ENCODE peak calls at places on chromosome 17, in nine cellular contexts. U is colonic mucosa; A is H9; Q is AG10803; O is CD4-positive, alpha-beta T cell; E is GM13977; D is progenitor cell of endocrine pancreas; K is kidney epithelial cell; X is cardiac muscle cell. G is an unnamed sample.

GRCh38 chr17:64336760-64337413 is 53.8 kb downstream of the PECAM1 start:
- DNase-seq in U (no peak), E (no peak), O (no peak), Q (no peak), X (no peak), D (no peak), A (peak), K (no peak), G (no peak)

GRCh38 chr17:32489320-32490100 is 2.7 kb downstream of the CDK5R1 start:
- DNase-seq in E (no peak), U (no peak), D (no peak), O (no peak), A (no peak), Q (no peak), X (no peak), K (no peak), G (no peak)

GRCh38 chr17:66889480-66890230 is 54.7 kb downstream of the CACNG5 start:
- DNase-seq in O (no peak), K (no peak), A (no peak), X (no peak), D (no peak), U (no peak), Q (no peak), E (no peak), G (no peak)

GRCh38 chr17:5031365-5032082 is 3.7 kb downstream of the SLC52A1 start:
- DNase-seq in A (peak), Q (peak), X (peak), K (no peak), D (peak), O (peak), U (peak), E (peak), G (peak)

GRCh38 chr17:2050871-2051387 is 4.0 kb upstream of the HIC1 start:
- DNase-seq in K (no peak), E (no peak), U (no peak), A (peak), D (no peak), Q (no peak), X (peak), O (no peak), G (no peak)

GRCh38 chr17:79740413-79740812 is 9.7 kb downstream of the ENPP7 start:
- DNase-seq in O (no peak), X (peak), D (no peak), E (no peak), Q (no peak), A (no peak), K (no peak), U (no peak), G (no peak)

GRCh38 chr17:77173104-77173503 is 32.3 kb downstream of the SEC14L1 start:
- DNase-seq in D (no peak), E (no peak), Q (no peak), A (no peak), O (no peak), X (no peak), K (no peak), U (no peak), G (no peak)

GRCh38 chr17:74742153-74742515 is 5.1 kb downstream of the RAB37 start:
- DNase-seq in D (no peak), X (no peak), A (peak), Q (no peak), O (peak), U (no peak), E (no peak), K (no peak), G (peak)

GRCh38 chr17:11742891-11743290 is 144.6 kb downstream of the DNAH9 start:
- DNase-seq in K (no peak), X (peak), O (no peak), D (no peak), Q (no peak), E (no peak), U (no peak), A (peak), G (no peak)

GRCh38 chr17:38451840-38452529 is 23.7 kb downstream of the ARHGAP23 start:
- DNase-seq in O (no peak), E (no peak), U (no peak), X (no peak), K (no peak), Q (peak), D (no peak), A (peak), G (no peak)

GRCh38 chr17:45867171-45867570 is 22.5 kb downstream of the SPPL2C start:
- DNase-seq in U (no peak), E (no peak), K (no peak), D (no peak), A (no peak), O (no peak), Q (no peak), X (no peak), G (no peak)

GRCh38 chr17:77560841-77561240 is 397.7 kb upstream of the TNRC6C start:
- DNase-seq in E (no peak), U (no peak), Q (no peak), K (no peak), A (no peak), X (no peak), D (no peak), O (no peak), G (no peak)

GRCh38 chr17:74780443-74781238 is 4.5 kb upstream of the NAT9 start:
- DNase-seq in A (peak), K (no peak), E (no peak), D (no peak), Q (no peak), O (no peak), U (no peak), X (no peak), G (no peak)

GRCh38 chr17:82439194-82439828 is 11.2 kb downstream of the CYBC1 start:
- DNase-seq in Q (no peak), U (no peak), K (no peak), X (no peak), O (no peak), D (no peak), A (no peak), E (no peak), G (no peak)

GRCh38 chr17:40063034-40063765 is 435 bp downstream of the THRA start:
- DNase-seq in D (peak), Q (peak), X (peak), U (peak), A (peak), O (no peak), K (no peak), E (peak), G (no peak)

GRCh38 chr17:79534851-79535727 is 75.8 kb downstream of the RBFOX3 start:
- DNase-seq in A (no peak), E (no peak), X (no peak), Q (no peak), O (no peak), K (no peak), U (no peak), D (no peak), G (no peak)

GRCh38 chr17:47813077-47813476 is 8.5 kb downstream of the OSBPL7 start:
- DNase-seq in X (no peak), O (no peak), Q (no peak), K (no peak), D (no peak), E (no peak), U (peak), A (no peak), G (no peak)

GRCh38 chr17:52148288-52148968 is 10.1 kb downstream of the CA10 start:
- DNase-seq in D (no peak), O (no peak), Q (no peak), X (no peak), U (no peak), K (no peak), E (no peak), A (no peak), G (no peak)

GRCh38 chr17:77508047-77508715 is 367.4 kb downstream of the SEC14L1 start:
- DNase-seq in X (no peak), D (no peak), O (no peak), E (no peak), A (no peak), Q (no peak), K (no peak), U (no peak), G (no peak)

GRCh38 chr17:77356690-77357201 is 216.0 kb downstream of the SEC14L1 start:
- DNase-seq in O (no peak), X (no peak), A (no peak), E (peak), D (no peak), Q (no peak), U (peak), K (no peak), G (no peak)

DNA sequence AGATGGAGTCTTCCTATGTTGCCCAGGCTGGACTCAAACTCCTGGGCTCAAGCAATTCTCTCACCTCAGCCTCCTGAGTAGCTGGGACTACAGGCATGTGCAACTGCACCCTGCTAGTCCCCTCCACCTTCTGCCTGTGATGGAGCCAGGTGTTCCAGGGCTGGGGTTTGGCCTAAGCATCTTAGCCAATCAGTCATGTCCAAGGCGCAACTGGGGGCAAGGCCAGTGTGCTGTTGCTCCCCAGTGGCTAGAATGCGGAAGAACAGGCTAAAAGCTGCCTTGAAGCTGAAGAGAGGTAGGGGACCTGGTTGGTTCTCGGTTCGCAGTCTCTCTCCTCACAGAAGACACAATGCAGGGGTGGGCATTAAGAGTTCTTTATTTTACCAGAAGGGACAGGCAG is 18.6 kb downstream of the FLOT2 start:
- DNase-seq in U (peak), E (peak), O (no peak), A (peak), Q (peak), X (peak), K (no peak), D (no peak), G (no peak)
- TF ChIP-seq CTCF in U (peak), E (peak), O (no peak), A (peak), Q (peak), X (peak), K (peak), D (peak), G (peak)

GRCh38 chr17:31308372-31308905 is 5.4 kb downstream of the EVI2B start:
- DNase-seq in E (peak), K (no peak), X (no peak), O (no peak), D (no peak), A (no peak), Q (no peak), U (no peak), G (no peak)

GRCh38 chr17:31309525-31309924 is 4.3 kb downstream of the EVI2B start:
- DNase-seq in X (no peak), K (no peak), O (no peak), A (no peak), Q (no peak), D (no peak), U (no peak), E (peak), G (peak)

GRCh38 chr17:31307640-31308039 is 6.2 kb downstream of the EVI2B start:
- DNase-seq in O (no peak), K (no peak), Q (no peak), D (no peak), U (no peak), E (no peak), X (no peak), A (no peak), G (no peak)

GRCh38 chr17:31310260-31310659 is 3.6 kb downstream of the EVI2B start:
- DNase-seq in O (peak), X (no peak), A (no peak), Q (no peak), U (no peak), E (no peak), K (no peak), D (no peak), G (no peak)

DNA sequence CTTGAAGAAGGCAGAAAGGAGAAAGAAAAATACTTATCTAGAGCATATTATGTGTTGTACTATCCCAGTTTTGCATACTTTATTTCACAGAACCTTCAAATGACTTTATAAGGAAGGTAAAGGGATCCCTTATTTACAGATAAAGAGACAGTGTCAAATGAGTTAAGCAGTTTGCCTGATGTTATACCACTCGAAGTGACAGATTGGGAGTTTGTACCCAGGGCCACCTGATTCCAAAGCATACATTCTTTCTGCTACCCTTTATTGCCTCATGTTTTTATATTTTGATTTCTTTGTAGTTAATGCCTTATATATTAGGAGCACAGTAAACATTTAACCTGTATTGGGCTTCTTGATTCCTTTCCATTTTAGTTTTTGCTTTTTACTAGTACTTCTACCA is 4.9 kb downstream of the EVI2B start:
- DNase-seq in K (no peak), Q (no peak), D (no peak), E (no peak), X (no peak), O (no peak), U (no peak), A (no peak), G (no peak)
- TF ChIP-seq CTCF in K (no peak), Q (no peak), D (no peak), E (no peak), X (no peak), O (no peak), U (no peak), A (no peak), G (no peak)

DNA sequence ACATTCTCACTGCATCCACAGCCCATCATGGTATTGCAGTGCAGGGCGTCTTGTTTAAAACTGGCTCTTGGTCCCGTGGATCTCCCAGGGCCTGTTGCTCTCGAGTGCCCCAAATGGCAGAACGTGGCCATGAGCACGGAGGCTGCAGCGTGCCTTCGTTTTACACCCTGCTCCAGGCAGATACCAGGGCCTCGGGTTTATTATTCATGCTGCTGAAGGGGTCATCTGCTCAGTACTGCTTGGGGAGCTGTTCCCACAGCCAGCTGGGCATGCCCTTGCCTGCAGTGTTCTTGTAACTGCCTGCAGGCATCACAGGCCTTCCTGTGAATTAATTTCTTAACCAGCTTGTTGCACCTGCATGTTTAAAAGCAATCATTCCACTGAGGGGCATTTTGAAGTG is 129.7 kb upstream of the CHMP6 start:
- DNase-seq in K (no peak), A (peak), O (peak), Q (peak), E (no peak), D (no peak), U (no peak), X (peak), G (no peak)
- TF ChIP-seq CTCF in K (peak), A (peak), O (peak), Q (peak), E (no peak), D (peak), U (no peak), X (peak), G (no peak)

GRCh38 chr17:17433260-17433659 is 43.5 kb upstream of the MED9 start:
- DNase-seq in K (no peak), U (no peak), A (no peak), D (no peak), E (no peak), Q (peak), O (no peak), X (no peak), G (no peak)

GRCh38 chr17:17434477-17434876 is 42.3 kb upstream of the MED9 start:
- DNase-seq in O (no peak), X (no peak), D (no peak), A (no peak), E (no peak), U (no peak), Q (no peak), K (no peak), G (no peak)

GRCh38 chr17:17437893-17438292 is 38.9 kb upstream of the MED9 start:
- DNase-seq in Q (no peak), K (no peak), U (no peak), D (no peak), E (no peak), A (no peak), X (no peak), O (no peak), G (no peak)

GRCh38 chr17:17437461-17437860 is 39.3 kb upstream of the MED9 start:
- DNase-seq in Q (no peak), X (no peak), K (no peak), A (no peak), D (no peak), O (no peak), U (no peak), E (no peak), G (no peak)

GRCh38 chr17:17435323-17435722 is 41.5 kb upstream of the MED9 start:
- DNase-seq in E (no peak), X (no peak), Q (peak), O (no peak), A (no peak), U (no peak), K (no peak), D (no peak), G (no peak)
- TF ChIP-seq CTCF in E (no peak), X (peak), Q (peak), O (no peak), A (no peak), U (no peak), K (peak), D (no peak), G (no peak)

GRCh38 chr17:80984749-80985148 is 6.9 kb upstream of the CHMP6 start:
- DNase-seq in E (no peak), K (no peak), O (no peak), D (no peak), Q (peak), U (no peak), X (peak), A (peak), G (no peak)
- TF ChIP-seq CTCF in E (no peak), K (peak), O (no peak), D (no peak), Q (peak), U (no peak), X (peak), A (peak), G (no peak)

G was measured in GM06990.